ENCODE peak calls at places on chromosomes 12 and 14, in six cellular contexts. A is GM06990, T is body of pancreas, O is lower lobe of right lung, R is GM12865, N is fibroblast of lung. B is an unnamed sample.

GRCh38 chr12:91023326-91024004 is 18.7 kb upstream of the EPYC start:
- DNase-seq in A (no peak), T (no peak), O (no peak), R (peak), N (peak), B (peak)

GRCh38 chr12:47576256-47576655 is 129.6 kb downstream of the RPAP3 start:
- DNase-seq in A (no peak), T (no peak), O (no peak), R (no peak), N (no peak), B (no peak)

GRCh38 chr14:105286759-105287144 is 14.0 kb downstream of the BRF1 start:
- DNase-seq in A (no peak), T (no peak), O (no peak), R (no peak), N (no peak), B (no peak)

GRCh38 chr12:24797901-24798300 is 151.0 kb downstream of the BCAT1 start:
- DNase-seq in A (no peak), T (no peak), O (no peak), R (no peak), N (no peak), B (no peak)

GRCh38 chr14:39370415-39370814 is 61.8 kb downstream of the FBXO33 start:
- DNase-seq in A (no peak), T (no peak), O (no peak), R (no peak), N (no peak), B (no peak)

GRCh38 chr12:122687091-122687490 is 16.1 kb downstream of the HCAR2 start:
- DNase-seq in A (no peak), T (peak), O (peak), R (no peak), N (peak), B (peak)

GRCh38 chr14:44962573-44963528 is 861 bp downstream of the TOGARAM1 start:
- DNase-seq in A (no peak), T (peak), O (peak), R (peak), N (peak), B (peak)

GRCh38 chr12:72586456-72586855 is 314.3 kb downstream of the TRHDE start:
- DNase-seq in A (no peak), T (no peak), O (no peak), R (no peak), N (no peak), B (no peak)

GRCh38 chr14:63045234-63045611 is at the start of gene KCNH5:
- DNase-seq in A (peak), T (peak), O (peak), R (no peak), N (peak), B (peak)

GRCh38 chr14:30193791-30194407 is 266.3 kb upstream of the PRKD1 start:
- DNase-seq in A (no peak), T (no peak), O (no peak), R (no peak), N (peak), B (peak)

GRCh38 chr14:70809238-70810214 is at the start of gene MAP3K9:
- DNase-seq in A (peak), T (peak), O (peak), R (peak), N (peak), B (peak)

GRCh38 chr12:11166300-11166699 is 4.7 kb upstream of the SMIM10L1 start:
- DNase-seq in A (no peak), T (no peak), O (no peak), R (no peak), N (no peak), B (no peak)

GRCh38 chr14:83164591-83164990 is 1630.9 kb upstream of the SEL1L start:
- DNase-seq in A (no peak), T (no peak), O (no peak), R (no peak), N (no peak), B (no peak)
- TF ChIP-seq CTCF in A (no peak), T (no peak), O (no peak), R (no peak), N (no peak), B (no peak)

DNA sequence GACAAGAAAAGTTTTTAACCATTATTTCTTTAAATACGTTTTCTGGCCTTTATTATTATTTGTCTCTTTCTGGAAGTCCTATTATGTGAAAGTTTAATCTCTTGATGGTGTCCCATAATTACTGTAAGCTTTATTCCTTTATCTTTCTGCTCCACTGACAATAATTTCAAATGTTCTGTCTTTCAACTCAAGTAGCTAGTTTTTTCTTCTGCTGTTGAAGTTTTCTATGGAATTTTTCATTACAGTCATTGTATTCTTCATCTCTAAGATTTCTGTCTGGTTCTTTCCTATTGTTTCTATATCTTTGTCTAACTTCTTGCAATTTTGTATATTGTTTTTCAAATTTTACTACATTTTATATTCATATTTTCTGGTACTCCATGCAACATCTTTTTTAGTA is 173.6 kb upstream of the MGAT4C start:
- DNase-seq in A (no peak), T (no peak), O (no peak), R (no peak), N (peak), B (no peak)
- H3K4me3 ChIP-seq in A (no peak), T (no peak), O (no peak), R (no peak), N (no peak), B (no peak)

DNA sequence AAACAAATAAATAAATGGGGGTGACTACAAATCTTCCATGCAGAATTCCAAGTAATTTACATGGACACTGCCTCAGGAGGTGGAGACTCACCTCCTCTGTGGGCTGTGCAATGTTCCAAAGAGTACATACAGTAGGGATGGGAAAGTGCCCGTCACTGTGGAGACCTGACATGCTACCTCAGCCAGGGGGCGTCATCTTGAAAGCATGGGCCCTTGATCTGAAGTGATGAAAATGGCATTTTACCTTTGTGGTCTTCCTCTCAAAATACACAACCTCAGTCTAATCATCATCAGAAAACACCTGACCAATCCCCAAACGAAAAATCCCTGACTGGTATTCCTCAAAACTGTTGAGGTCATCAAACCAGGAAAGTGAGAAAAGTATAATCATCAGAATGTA is 48.4 kb downstream of the ANAPC7 start:
- DNase-seq in A (no peak), T (peak), O (no peak), R (peak), N (no peak), B (peak)
- TF ChIP-seq CTCF in A (peak), T (no peak), O (peak), R (peak), N (no peak), B (peak)

GRCh38 chr14:76329150-76329881 is 46.6 kb upstream of the ESRRB start:
- DNase-seq in A (no peak), T (no peak), O (no peak), R (no peak), N (no peak), B (no peak)
- H3K4me3 ChIP-seq in A (no peak), T (no peak), O (no peak), R (no peak), N (no peak), B (no peak)